ENCODE peak calls at places on chromosomes 11 and 22, in four cellular contexts. Z, S, I and A are unnamed samples.
A peak's percentile ranks its signal among the peaks of the same experiment; 100 is the strongest.

GRCh38 chr11:111676878-111677585 is 74.8 kb downstream of the SIK2 start:
- DNase-seq in Z (peak; percentile 55), S (peak; percentile 3), I (no peak), A (no peak)

GRCh38 chr11:72553748-72554147 is 119.4 kb upstream of the CLPB start:
- DNase-seq in Z (no peak), S (no peak), I (peak; percentile 24), A (peak; percentile 49)

GRCh38 chr11:116118138-116118470 is 613.9 kb upstream of the CADM1 start:
- DNase-seq in Z (no peak), S (no peak), I (no peak), A (no peak)

GRCh38 chr11:67628710-67629385 is 889 bp downstream of the NUDT8 start:
- DNase-seq in Z (no peak), S (no peak), I (no peak), A (no peak)

GRCh38 chr11:123303924-123304323 is 108.9 kb upstream of the CLMP start:
- DNase-seq in Z (no peak), S (no peak), I (no peak), A (no peak)

GRCh38 chr11:35056391-35057093 is 82.4 kb upstream of the CD44 start:
- DNase-seq in Z (no peak), S (no peak), I (no peak), A (no peak)

GRCh38 chr22:36659762-36660509 is 43.6 kb downstream of the CACNG2 start:
- DNase-seq in Z (peak; percentile 92), S (peak; percentile 79), I (no peak), A (no peak)

GRCh38 chr11:45322891-45323597 is 36.9 kb upstream of the SYT13 start:
- DNase-seq in Z (no peak), S (no peak), I (no peak), A (no peak)

GRCh38 chr11:73325036-73325981 is 17.2 kb downstream of the ARHGEF17 start:
- DNase-seq in Z (peak; percentile 78), S (no peak), I (no peak), A (no peak)

GRCh38 chr11:2092464-2092910 is 46.7 kb downstream of the IGF2 start:
- DNase-seq in Z (no peak), S (no peak), I (no peak), A (no peak)

GRCh38 chr11:606245-606644 is 9.5 kb downstream of the IRF7 start:
- DNase-seq in Z (no peak), S (peak; percentile 99), I (no peak), A (no peak)

GRCh38 chr11:134794192-134794591 is 382.1 kb upstream of the B3GAT1 start:
- DNase-seq in Z (no peak), S (no peak), I (no peak), A (no peak)

GRCh38 chr11:10050561-10050960 is 243.5 kb downstream of the SBF2 start:
- DNase-seq in Z (no peak), S (no peak), I (no peak), A (no peak)

GRCh38 chr11:11841121-11841604 is 609 bp upstream of the USP47 start:
- DNase-seq in Z (peak; percentile 59), S (peak; percentile 7), I (no peak), A (no peak)

GRCh38 chr11:2142300-2142759 is 3.1 kb upstream of the IGF2 start:
- DNase-seq in Z (peak; percentile 88), S (peak; percentile 89), I (no peak), A (no peak)

GRCh38 chr11:65537620-65538231 is 12.8 kb downstream of the SCYL1 start:
- DNase-seq in Z (no peak), S (no peak), I (no peak), A (no peak)

GRCh38 chr11:17544181-17544622 is at the start of gene USH1C:
- DNase-seq in Z (no peak), S (no peak), I (no peak), A (no peak)

GRCh38 chr11:40125054-40125453 is 1334.4 kb downstream of the LRRC4C start:
- DNase-seq in Z (no peak), S (no peak), I (no peak), A (no peak)

GRCh38 chr22:46368422-46368821 is 32.9 kb downstream of the TRMU start:
- DNase-seq in Z (no peak), S (no peak), I (no peak), A (no peak)